ENCODE peak calls at places on chromosomes 4 and X, in four cellular contexts. A is HepG2, Q is K562, G is HCT116. N is an unnamed sample.

GRCh38 chrX:42934020-42934701 is 156.2 kb upstream of the PPP1R2C start:
- DNase-seq in A (no peak), Q (no peak), G (no peak), N (no peak)

GRCh38 chr4:70721747-70722146 is at the start of gene RUFY3:
- DNase-seq in A (no peak), Q (no peak), G (no peak), N (no peak)

GRCh38 chrX:1389993-1390285 is 2.0 kb downstream of the SLC25A6 start:
- DNase-seq in A (no peak), Q (no peak), G (no peak), N (no peak)

GRCh38 chr4:1899149-1900086 is 28.2 kb downstream of the NSD2 start:
- DNase-seq in A (peak; percentile 70), Q (peak; percentile 87), G (peak; percentile 48), N (peak; percentile 41)

GRCh38 chr4:6364146-6364545 is 94.5 kb downstream of the WFS1 start:
- DNase-seq in A (no peak), Q (no peak), G (no peak), N (no peak)

GRCh38 chr4:2272026-2272827 is 10.3 kb upstream of the MXD4 start:
- DNase-seq in A (no peak), Q (no peak), G (no peak), N (no peak)

GRCh38 chrX:69163936-69164741 is 1.1 kb downstream of the PJA1 start:
- DNase-seq in A (no peak), Q (peak; percentile 33), G (no peak), N (no peak)

GRCh38 chrX:106177106-106177981 is 9.2 kb downstream of the PWWP3B start:
- DNase-seq in A (no peak), Q (no peak), G (no peak), N (no peak)

GRCh38 chr4:34202154-34202553 is 2042.2 kb downstream of the ARAP2 start:
- DNase-seq in A (no peak), Q (no peak), G (no peak), N (no peak)

GRCh38 chrX:46407036-46407752 is 138.0 kb downstream of the ZNF674 start:
- DNase-seq in A (no peak), Q (no peak), G (no peak), N (no peak)

GRCh38 chr4:15410750-15411149 is 17.1 kb upstream of the C1QTNF7 start:
- DNase-seq in A (no peak), Q (no peak), G (no peak), N (no peak)

GRCh38 chr4:789571-790465 is 36.1 kb downstream of the CPLX1 start:
- DNase-seq in A (no peak), Q (no peak), G (no peak), N (no peak)

GRCh38 chrX:105564536-105564935 is 257.8 kb upstream of the NRK start:
- DNase-seq in A (no peak), Q (no peak), G (no peak), N (no peak)

GRCh38 chrX:64885850-64886249 is 90.4 kb downstream of the ZC4H2 start:
- DNase-seq in A (no peak), Q (peak; percentile 9), G (peak; percentile 4), N (no peak)

GRCh38 chr4:74111990-74112389 is 13.0 kb upstream of the CXCL2 start:
- DNase-seq in A (no peak), Q (no peak), G (no peak), N (no peak)

GRCh38 chr4:108359936-108360681 is 191.4 kb upstream of the LEF1 start:
- DNase-seq in A (no peak), Q (peak; percentile 87), G (no peak), N (no peak)

GRCh38 chr4:23923141-23923540 is 33.3 kb upstream of the PPARGC1A start:
- DNase-seq in A (no peak), Q (no peak), G (no peak), N (no peak)

GRCh38 chr4:153127773-153128494 is 76.3 kb upstream of the TRIM2 start:
- DNase-seq in A (peak; percentile 67), Q (peak; percentile 61), G (peak; percentile 73), N (no peak)

GRCh38 chr4:76546282-76547166 is 111.5 kb downstream of the SHROOM3 start:
- DNase-seq in A (no peak), Q (no peak), G (no peak), N (no peak)

GRCh38 chr4:16082424-16083216 is 1.2 kb downstream of the PROM1 start:
- DNase-seq in A (peak; percentile 39), Q (no peak), G (no peak), N (no peak)

GRCh38 chr4:147546341-147546740 is 65.4 kb downstream of the EDNRA start:
- DNase-seq in A (no peak), Q (no peak), G (no peak), N (no peak)

GRCh38 chrX:21905976-21906375 is 34.5 kb upstream of the SMS start:
- DNase-seq in A (no peak), Q (no peak), G (no peak), N (no peak)

GRCh38 chrX:48918303-48918643 is 551 bp downstream of the PIM2 start:
- DNase-seq in A (no peak), Q (no peak), G (no peak), N (no peak)

GRCh38 chrX:48509245-48509590 is 426 bp downstream of the PORCN start:
- DNase-seq in A (no peak), Q (no peak), G (no peak), N (no peak)

GRCh38 chr4:25844957-25845712 is 17.7 kb downstream of the SEL1L3 start:
- DNase-seq in A (no peak), Q (no peak), G (no peak), N (no peak)

GRCh38 chr4:153159728-153160221 is 44.5 kb upstream of the TRIM2 start:
- DNase-seq in A (no peak), Q (no peak), G (no peak), N (no peak)

GRCh38 chr4:71029504-71029903 is 36.1 kb downstream of the DCK start:
- DNase-seq in A (no peak), Q (no peak), G (no peak), N (no peak)

GRCh38 chr4:14853186-14853946 is 148.9 kb upstream of the CPEB2 start:
- DNase-seq in A (no peak), Q (no peak), G (no peak), N (no peak)

GRCh38 chr4:27714073-27714472 is 853.4 kb downstream of the STIM2 start:
- DNase-seq in A (no peak), Q (no peak), G (no peak), N (no peak)

GRCh38 chr4:105601406-105601805 is 49.0 kb downstream of the ARHGEF38 start:
- DNase-seq in A (no peak), Q (no peak), G (no peak), N (no peak)

GRCh38 chrX:153725832-153726285 is 1.2 kb downstream of the ABCD1 start:
- DNase-seq in A (no peak), Q (no peak), G (no peak), N (no peak)

GRCh38 chrX:153725039-153725831 is 579 bp downstream of the ABCD1 start:
- DNase-seq in A (no peak), Q (no peak), G (no peak), N (no peak)

GRCh38 chrX:153723351-153724251 is 586 bp downstream of the BCAP31 start:
- DNase-seq in A (peak; percentile 59), Q (peak; percentile 67), G (no peak), N (no peak)

GRCh38 chrX:153724252-153725038 is at the start of the genes ABCD1 and BCAP31:
- DNase-seq in A (peak; percentile 78), Q (peak; percentile 97), G (peak; percentile 49), N (no peak)

GRCh38 chrX:153722704-153723350 is 1.4 kb downstream of the BCAP31 start:
- DNase-seq in A (no peak), Q (no peak), G (no peak), N (no peak)
- TF ChIP-seq TCF7L2 in A (no peak), Q (no peak), G (no peak), N (no peak)

DNA sequence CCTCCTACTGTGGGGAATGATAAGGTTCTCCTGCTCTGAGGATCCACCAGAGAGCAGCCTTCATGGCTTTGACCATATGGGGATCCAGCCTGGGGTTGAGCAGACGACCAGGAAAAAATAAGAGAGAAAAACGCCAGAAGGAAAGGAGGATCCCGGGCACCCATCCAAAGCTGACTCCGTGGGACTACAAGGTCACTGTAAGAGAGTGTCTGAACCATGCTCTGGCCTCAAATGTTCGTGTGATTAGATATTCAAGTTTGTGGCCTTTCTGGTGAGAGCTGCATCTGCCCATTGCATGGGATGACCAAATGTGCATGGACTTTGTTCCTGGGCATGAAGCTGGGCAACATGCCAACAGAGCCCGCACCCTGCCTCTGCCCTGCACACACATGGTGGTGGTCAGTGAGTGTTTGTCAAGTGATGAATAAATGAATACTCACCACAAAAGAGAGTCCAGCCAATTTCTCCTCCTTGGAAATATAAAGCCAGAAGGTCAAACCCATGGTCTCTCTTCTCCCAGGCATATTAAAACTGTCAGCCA is 346.0 kb upstream of the GATB start:
- DNase-seq in A (no peak), Q (no peak), G (no peak), N (no peak)
- TF ChIP-seq TCF7L2 in A (no peak), Q (no peak), G (no peak), N (no peak)

GRCh38 chr4:8507624-8508023 is 67.0 kb downstream of the TRMT44 start:
- DNase-seq in A (no peak), Q (no peak), G (no peak), N (no peak)

GRCh38 chr4:8509311-8509950 is 68.9 kb downstream of the TRMT44 start:
- DNase-seq in A (no peak), Q (no peak), G (no peak), N (no peak)

GRCh38 chr4:8508266-8508665 is 67.7 kb downstream of the TRMT44 start:
- DNase-seq in A (no peak), Q (no peak), G (no peak), N (no peak)

GRCh38 chr4:8510191-8510590 is 69.6 kb downstream of the TRMT44 start:
- DNase-seq in A (no peak), Q (no peak), G (no peak), N (no peak)

DNA sequence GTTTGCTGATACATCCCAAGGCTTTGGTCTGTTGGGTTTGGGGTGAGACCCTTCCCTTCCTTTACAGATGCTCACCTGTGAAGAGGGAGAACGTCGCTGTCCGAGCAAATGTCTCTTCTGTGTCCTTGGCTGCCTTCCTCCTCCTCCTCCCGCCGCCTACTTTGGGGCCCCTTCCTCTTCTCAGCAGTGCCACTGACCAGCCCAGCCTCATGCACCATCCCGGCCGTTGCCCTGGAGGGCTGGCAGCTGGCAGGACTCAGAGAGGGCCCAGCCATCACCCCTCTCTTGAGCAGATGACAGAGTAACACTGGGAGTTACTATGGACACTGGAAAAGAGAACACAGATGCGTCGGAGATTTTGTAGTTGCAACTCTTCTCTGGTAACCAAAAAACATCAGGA is 68.2 kb downstream of the TRMT44 start:
- DNase-seq in A (no peak), Q (no peak), G (no peak), N (no peak)
- TF ChIP-seq TCF7L2 in A (no peak), Q (no peak), G (no peak), N (no peak)

DNA sequence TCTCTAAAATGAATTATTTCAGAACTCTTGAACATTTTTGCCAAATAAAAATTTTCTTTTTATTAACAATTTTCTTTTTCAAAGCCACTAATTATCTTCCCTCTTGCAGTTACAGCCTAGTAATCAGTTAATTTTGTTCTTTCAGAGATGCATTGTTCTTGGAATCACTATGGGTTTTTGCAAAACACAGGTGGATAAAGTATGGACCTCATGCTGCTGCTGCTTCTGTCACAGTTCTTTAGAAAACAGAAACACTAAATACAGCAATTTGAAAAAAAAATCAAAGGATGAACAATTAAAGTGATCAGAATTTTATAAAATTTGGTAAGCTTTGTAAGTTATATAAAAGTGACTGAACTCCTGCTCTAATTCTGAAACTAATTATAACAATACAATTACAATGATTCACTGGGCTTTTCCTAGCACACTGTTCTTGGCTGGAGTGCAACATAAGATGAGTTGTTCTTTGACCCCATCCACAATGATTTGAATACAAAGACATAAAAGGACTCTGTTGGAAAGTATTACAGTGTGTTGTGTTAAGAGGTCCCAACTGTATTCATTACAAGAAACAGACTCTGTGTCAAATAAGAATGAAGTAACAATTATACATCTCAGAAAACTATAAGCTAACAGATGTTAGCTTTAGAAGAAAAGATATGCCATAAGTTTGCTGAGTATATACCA is 59.4 kb upstream of the GK2 start:
- DNase-seq in A (no peak), Q (no peak), G (no peak), N (no peak)
- TF ChIP-seq TCF7L2 in A (no peak), Q (no peak), G (no peak), N (no peak)